ENCODE peak calls at places on chromosomes 5 and 9, in nine cellular contexts. P is fibroblast of pulmonary artery, H is HepG2, M is breast epithelium, O is GM13976, Y is WTC11, A is body of pancreas, L is mucosa of descending colon, E is cardiac fibroblast. X is an unnamed sample.

GRCh38 chr5:75566710-75567309 is 44.4 kb upstream of the ANKDD1B start:
- DNase-seq in P (peak), H (peak), M (no peak), O (peak), Y (no peak), A (no peak), L (no peak), E (peak), X (peak)

GRCh38 chr5:149775785-149776184 is 45.7 kb downstream of the PPARGC1B start:
- DNase-seq in P (peak), H (peak), M (no peak), O (no peak), Y (no peak), A (no peak), L (no peak), E (peak), X (peak)

GRCh38 chr5:74326571-74327338 is 313.8 kb downstream of the ENC1 start:
- DNase-seq in P (peak), H (peak), M (no peak), O (peak), Y (no peak), A (no peak), L (no peak), E (peak), X (peak)

GRCh38 chr9:2125909-2126308 is 110.8 kb downstream of the SMARCA2 start:
- DNase-seq in P (peak), H (no peak), M (no peak), O (peak), Y (no peak), A (no peak), L (no peak), E (peak), X (no peak)

GRCh38 chr9:135501261-135502167 is 1.0 kb downstream of the MRPS2 start:
- DNase-seq in P (no peak), H (no peak), M (no peak), O (peak), Y (no peak), A (no peak), L (peak), E (peak), X (no peak)

GRCh38 chr5:102796014-102796413 is 40.9 kb downstream of the PAM start:
- DNase-seq in P (no peak), H (peak), M (no peak), O (no peak), Y (no peak), A (no peak), L (no peak), E (no peak), X (no peak)

GRCh38 chr5:126097881-126098280 is 325.3 kb upstream of the GRAMD2B start:
- DNase-seq in P (no peak), H (no peak), M (no peak), O (no peak), Y (no peak), A (no peak), L (no peak), E (no peak), X (no peak)

GRCh38 chr9:132609184-132609583 is 26.8 kb downstream of the BARHL1 start:
- DNase-seq in P (no peak), H (no peak), M (no peak), O (no peak), Y (no peak), A (no peak), L (no peak), E (no peak), X (no peak)

GRCh38 chr5:143887302-143887638 is 75.3 kb downstream of the HMHB1 start:
- DNase-seq in P (peak), H (no peak), M (peak), O (no peak), Y (no peak), A (peak), L (no peak), E (peak), X (peak)

GRCh38 chr9:4137755-4138154 is 162.1 kb downstream of the GLIS3 start:
- DNase-seq in P (peak), H (no peak), M (no peak), O (no peak), Y (no peak), A (no peak), L (no peak), E (peak), X (peak)

GRCh38 chr9:15999422-16000339 is 446.8 kb downstream of the CCDC171 start:
- DNase-seq in P (peak), H (no peak), M (no peak), O (no peak), Y (no peak), A (peak), L (no peak), E (peak), X (peak)

GRCh38 chr5:956941-957729 is 51.5 kb upstream of the NKD2 start:
- DNase-seq in P (peak), H (peak), M (peak), O (peak), Y (peak), A (peak), L (peak), E (peak), X (peak)

GRCh38 chr5:138574744-138575193 is 432 bp downstream of the HSPA9 start:
- DNase-seq in P (no peak), H (no peak), M (no peak), O (no peak), Y (no peak), A (no peak), L (no peak), E (no peak), X (no peak)

GRCh38 chr5:93280518-93280917 is 300.5 kb downstream of the NR2F1-AS1 start:
- DNase-seq in P (no peak), H (peak), M (no peak), O (no peak), Y (no peak), A (no peak), L (no peak), E (no peak), X (no peak)

GRCh38 chr5:81171769-81172168 is 61.4 kb upstream of the CKMT2 start:
- DNase-seq in P (no peak), H (no peak), M (no peak), O (no peak), Y (no peak), A (no peak), L (no peak), E (no peak), X (no peak)

GRCh38 chr9:33080534-33080933 is 4.1 kb upstream of the SMU1 start:
- DNase-seq in P (no peak), H (no peak), M (no peak), O (no peak), Y (no peak), A (no peak), L (no peak), E (no peak), X (no peak)

GRCh38 chr9:88835772-88836171 is 155.5 kb upstream of the S1PR3 start:
- DNase-seq in P (no peak), H (no peak), M (no peak), O (no peak), Y (no peak), A (no peak), L (no peak), E (no peak), X (no peak)

GRCh38 chr5:144467795-144468194 is 297.1 kb downstream of the KCTD16 start:
- DNase-seq in P (peak), H (peak), M (no peak), O (no peak), Y (peak), A (peak), L (no peak), E (peak), X (no peak)

GRCh38 chr9:23695572-23695971 is 130.5 kb downstream of the ELAVL2 start:
- DNase-seq in P (no peak), H (no peak), M (no peak), O (no peak), Y (no peak), A (no peak), L (no peak), E (no peak), X (no peak)

GRCh38 chr5:92505145-92505544 is 1075.9 kb downstream of the NR2F1-AS1 start:
- DNase-seq in P (peak), H (no peak), M (no peak), O (no peak), Y (no peak), A (no peak), L (no peak), E (peak), X (no peak)

GRCh38 chr5:1005904-1006655 is 2.5 kb upstream of the NKD2 start:
- DNase-seq in P (no peak), H (no peak), M (peak), O (no peak), Y (peak), A (peak), L (peak), E (no peak), X (no peak)

GRCh38 chr9:72383978-72384709 is 19.1 kb upstream of the ZFAND5 start:
- DNase-seq in P (peak), H (no peak), M (no peak), O (no peak), Y (no peak), A (no peak), L (no peak), E (peak), X (no peak)

GRCh38 chr5:154860123-154860522 is 1.7 kb downstream of the CNOT8 start:
- DNase-seq in P (peak), H (peak), M (no peak), O (no peak), Y (no peak), A (peak), L (peak), E (peak), X (no peak)

GRCh38 chr5:173143567-173143966 is 764 bp upstream of the BNIP1 start:
- DNase-seq in P (no peak), H (no peak), M (no peak), O (no peak), Y (no peak), A (no peak), L (no peak), E (no peak), X (no peak)

GRCh38 chr9:14423816-14424261 is 109.9 kb upstream of the NFIB start:
- DNase-seq in P (peak), H (no peak), M (no peak), O (no peak), Y (no peak), A (no peak), L (no peak), E (peak), X (peak)

GRCh38 chr9:109171926-109172325 is 4.9 kb upstream of the FRRS1L start:
- DNase-seq in P (peak), H (no peak), M (no peak), O (no peak), Y (no peak), A (no peak), L (no peak), E (peak), X (no peak)

GRCh38 chr5:112690605-112691340 is 46.9 kb upstream of the APC start:
- DNase-seq in P (no peak), H (no peak), M (no peak), O (no peak), Y (no peak), A (no peak), L (no peak), E (no peak), X (no peak)

GRCh38 chr5:112691341-112691685 is 46.4 kb upstream of the APC start:
- DNase-seq in P (no peak), H (no peak), M (no peak), O (no peak), Y (no peak), A (no peak), L (no peak), E (no peak), X (no peak)

GRCh38 chr5:112692472-112692871 is 45.2 kb upstream of the APC start:
- DNase-seq in P (no peak), H (no peak), M (no peak), O (no peak), Y (no peak), A (no peak), L (no peak), E (no peak), X (no peak)

GRCh38 chr5:112693301-112693700 is 44.4 kb upstream of the APC start:
- DNase-seq in P (no peak), H (no peak), M (no peak), O (no peak), Y (no peak), A (no peak), L (no peak), E (no peak), X (no peak)

GRCh38 chr5:112691758-112692157 is 45.9 kb upstream of the APC start:
- DNase-seq in P (peak), H (peak), M (no peak), O (peak), Y (peak), A (peak), L (no peak), E (peak), X (no peak)
- TF ChIP-seq CTCF in P (peak), H (peak), M (no peak), O (peak), Y (no peak), A (no peak), L (no peak), E (peak), X (peak)

GRCh38 chr9:36100532-36100931 is 36.0 kb upstream of the GLIPR2 start:
- DNase-seq in P (peak), H (no peak), M (no peak), O (no peak), Y (no peak), A (no peak), L (no peak), E (no peak), X (no peak)
- TF ChIP-seq CTCF in P (peak), H (peak), M (no peak), O (no peak), Y (no peak), A (no peak), L (no peak), E (peak), X (no peak)

DNA sequence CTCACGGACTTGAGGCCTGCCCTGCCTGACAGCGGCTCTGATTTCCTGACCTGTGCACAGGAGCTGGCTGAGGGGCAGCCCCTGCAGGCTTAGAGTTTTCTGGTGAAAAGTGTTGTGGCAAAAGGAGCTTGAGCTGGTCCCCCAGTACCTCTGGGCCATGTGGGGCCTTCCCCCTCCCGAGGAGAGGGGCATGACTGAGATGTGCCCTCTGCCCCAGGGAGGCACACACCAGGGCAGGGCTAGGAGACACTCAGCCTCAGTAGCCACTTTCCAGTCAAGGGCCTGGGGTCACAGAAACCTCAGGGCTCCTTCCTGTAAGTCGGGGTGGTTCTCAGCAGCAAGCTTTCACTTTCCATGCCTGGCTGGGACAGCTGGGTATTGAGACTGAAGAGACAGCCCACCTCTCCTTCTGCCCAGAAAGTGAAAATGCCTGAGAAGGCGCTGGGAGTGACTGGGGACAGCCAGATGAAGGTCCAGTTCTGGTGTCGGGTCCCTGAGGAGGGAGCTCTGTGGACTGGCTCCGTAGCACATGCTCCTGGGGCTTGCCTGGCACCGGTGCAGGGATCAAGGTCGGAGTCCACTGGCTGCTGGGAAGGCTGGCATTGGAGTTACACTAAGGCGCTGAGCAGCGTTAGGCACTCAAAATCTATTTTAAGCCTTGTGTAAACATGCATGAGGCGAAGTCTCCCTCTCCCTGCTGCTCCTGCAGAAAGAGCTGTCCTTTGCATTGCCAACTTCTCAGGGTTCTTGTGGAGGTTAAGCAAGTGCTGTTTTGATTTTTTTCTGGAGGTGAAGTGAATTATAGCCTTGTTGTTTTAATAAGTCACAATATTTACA is 394.9 kb downstream of the GADD45G start:
- DNase-seq in P (peak), H (peak), M (peak), O (peak), Y (no peak), A (peak), L (peak), E (peak), X (no peak)
- TF ChIP-seq CTCF in P (no peak), H (peak), M (no peak), O (no peak), Y (no peak), A (no peak), L (no peak), E (no peak), X (no peak)

GRCh38 chr9:126916909-126917308 is 2.3 kb downstream of the RALGPS1 start:
- DNase-seq in P (no peak), H (peak), M (no peak), O (no peak), Y (peak), A (no peak), L (no peak), E (no peak), X (no peak)
- TF ChIP-seq CTCF in P (no peak), H (peak), M (no peak), O (no peak), Y (no peak), A (no peak), L (no peak), E (no peak), X (no peak)

GRCh38 chr5:29370248-29370647 is 1823.2 kb upstream of the CDH6 start:
- DNase-seq in P (no peak), H (no peak), M (no peak), O (no peak), Y (no peak), A (no peak), L (no peak), E (no peak), X (no peak)

GRCh38 chr5:29367176-29367833 is 1826.2 kb upstream of the CDH6 start:
- DNase-seq in P (no peak), H (peak), M (no peak), O (no peak), Y (no peak), A (no peak), L (no peak), E (no peak), X (no peak)
- TF ChIP-seq CTCF in P (no peak), H (peak), M (no peak), O (no peak), Y (no peak), A (no peak), L (no peak), E (no peak), X (no peak)

X was measured in HFF-Myc.